ENCODE peak calls at places on chromosomes 16 and 17, in seven cellular contexts. A is GM23338, F is transverse colon, I is suprapubic skin, Y is vagina, G is breast epithelium, Q is K562. H is an unnamed sample. For H3K27me3 and H3K4me1, the result is how much of the 10 kb centered on the place peaks cover.

GRCh38 chr16:16096161-16096857 is 127.0 kb downstream of the ABCC6 start:
- DNase-seq in G (no peak), F (peak), A (peak), Y (no peak), I (no peak), Q (no peak), H (no peak)

GRCh38 chr17:3688852-3689261 is 7.1 kb downstream of the P2RX5 start:
- DNase-seq in A (no peak), F (no peak), Y (no peak), I (no peak), Q (no peak), G (no peak), H (no peak)

GRCh38 chr17:61814485-61814884 is 48.8 kb downstream of the BRIP1 start:
- DNase-seq in A (no peak), Y (no peak), I (no peak), Q (no peak), G (no peak), F (no peak), H (no peak)

GRCh38 chr16:21301895-21302291 is 23.8 kb upstream of the CRYM start:
- DNase-seq in I (no peak), G (no peak), Q (no peak), Y (no peak), F (no peak), A (no peak), H (no peak)

GRCh38 chr17:58565389-58566311 is 51.2 kb upstream of the MTMR4 start:
- DNase-seq in I (no peak), F (no peak), G (no peak), Q (no peak), A (peak), Y (no peak), H (no peak)

GRCh38 chr16:71311553-71312158 is 22.5 kb upstream of the CMTR2 start:
- DNase-seq in Q (peak), A (peak), G (no peak), F (no peak), Y (no peak), I (no peak), H (no peak)

GRCh38 chr16:30076276-30076791 is 540 bp downstream of the PPP4C start:
- DNase-seq in Q (no peak), I (no peak), F (peak), Y (no peak), A (no peak), G (no peak), H (no peak)

GRCh38 chr17:42655528-42655927 is 3.6 kb upstream of the TUBG2 start:
- DNase-seq in G (no peak), A (no peak), F (no peak), Y (no peak), I (no peak), Q (no peak), H (no peak)

GRCh38 chr16:81715358-81716196 is 63.5 kb upstream of the PLCG2 start:
- DNase-seq in A (no peak), F (no peak), Y (no peak), G (no peak), I (no peak), Q (no peak), H (no peak)

GRCh38 chr17:48593840-48594411 is 347 bp upstream of the HOXB5 start:
- DNase-seq in Y (no peak), A (peak), G (peak), I (no peak), F (peak), Q (peak), H (peak)

GRCh38 chr17:30961213-30962188 is 9.3 kb upstream of the RNF135 start:
- DNase-seq in I (peak), Y (no peak), Q (no peak), A (peak), F (no peak), G (no peak), H (peak)

GRCh38 chr16:77585379-77585778 is 136.9 kb upstream of the NUDT7 start:
- DNase-seq in Y (no peak), G (no peak), Q (no peak), I (no peak), A (no peak), F (no peak), H (no peak)

GRCh38 chr16:81036751-81037350 is 1.2 kb downstream of the ATMIN start:
- DNase-seq in A (no peak), G (no peak), F (no peak), Y (no peak), Q (peak), I (no peak), H (no peak)

GRCh38 chr17:82959990-82960418 is 119.4 kb upstream of the METRNL start:
- DNase-seq in Q (no peak), A (no peak), F (no peak), G (peak), Y (no peak), I (peak), H (peak)

GRCh38 chr16:16956376-16956775 is 514.4 kb downstream of the XYLT1 start:
- DNase-seq in Q (no peak), I (no peak), F (no peak), A (no peak), Y (no peak), G (no peak), H (no peak)

GRCh38 chr16:73019456-73020362 is 28.2 kb downstream of the ZFHX3 start:
- DNase-seq in A (no peak), Q (peak), I (no peak), F (no peak), G (no peak), Y (no peak), H (no peak)

GRCh38 chr17:13031718-13032350 is 14.0 kb upstream of the ELAC2 start:
- DNase-seq in A (peak), I (no peak), Y (no peak), G (no peak), F (peak), Q (peak), H (peak)

GRCh38 chr16:86396918-86397317 is 113.4 kb upstream of the FOXF1 start:
- DNase-seq in G (no peak), Y (no peak), I (no peak), F (peak), A (no peak), Q (no peak), H (no peak)

GRCh38 chr17:43759836-43760235 is 1.2 kb upstream of the SOST start:
- DNase-seq in G (no peak), Y (no peak), I (no peak), Q (no peak), A (no peak), F (no peak), H (no peak)

GRCh38 chr17:55496094-55496881 is 15.0 kb downstream of the SMIM36 start:
- DNase-seq in F (peak), Q (peak), A (no peak), Y (no peak), I (no peak), G (no peak), H (no peak)

GRCh38 chr16:85490971-85491771 is 122.0 kb upstream of the GSE1 start:
- DNase-seq in Q (peak), Y (no peak), F (peak), G (no peak), I (no peak), A (peak), H (peak)

GRCh38 chr17:13727441-13728171 is 125.9 kb upstream of the HS3ST3A1 start:
- DNase-seq in A (no peak), Y (no peak), I (no peak), Q (no peak), F (no peak), G (no peak), H (no peak)

GRCh38 chr16:85072947-85073346 is 39.3 kb downstream of the CIBAR2 start:
- DNase-seq in Q (no peak), A (no peak), F (no peak), Y (no peak), G (no peak), I (no peak), H (no peak)

GRCh38 chr16:73060216-73060615 is 12.3 kb upstream of the ZFHX3 start:
- DNase-seq in Y (no peak), G (no peak), I (no peak), A (peak), F (no peak), Q (no peak), H (no peak)

GRCh38 chr16:22008215-22009142 is 568 bp downstream of the MOSMO start:
- DNase-seq in I (no peak), Q (peak), F (peak), A (peak), Y (no peak), G (no peak), H (no peak)

GRCh38 chr17:73404246-73404645 is 92.4 kb upstream of the CDC42EP4 start:
- DNase-seq in Y (no peak), F (no peak), Q (no peak), G (no peak), I (no peak), A (no peak), H (no peak)

GRCh38 chr17:1375615-1376014 is 24.4 kb downstream of the YWHAE start:
- DNase-seq in Q (no peak), Y (no peak), A (no peak), F (no peak), G (no peak), I (no peak), H (no peak)

GRCh38 chr17:64785050-64785449 is 122.9 kb upstream of the SMURF2 start:
- DNase-seq in I (peak), F (no peak), Y (peak), G (no peak), Q (no peak), A (no peak), H (no peak)

GRCh38 chr17:330993-331701 is 21.5 kb downstream of the RPH3AL start:
- DNase-seq in F (peak), A (no peak), G (no peak), I (no peak), Y (no peak), Q (no peak), H (no peak)

GRCh38 chr16:82995286-82995926 is 368.6 kb downstream of the CDH13 start:
- DNase-seq in Y (no peak), F (no peak), G (no peak), I (no peak), A (no peak), Q (no peak), H (no peak)

GRCh38 chr16:80317132-80318098 is 223.4 kb upstream of the DYNLRB2 start:
- DNase-seq in A (peak), I (no peak), F (no peak), Y (no peak), G (no peak), Q (peak), H (no peak)

GRCh38 chr17:60089097-60089844 is 10.6 kb upstream of the HEATR6 start:
- DNase-seq in Q (peak), G (no peak), I (no peak), F (no peak), A (no peak), Y (no peak), H (no peak)

GRCh38 chr17:57294629-57295501 is 38.5 kb downstream of the MSI2 start:
- DNase-seq in I (no peak), Y (no peak), A (peak), G (no peak), F (no peak), Q (peak), H (no peak)

GRCh38 chr16:85544668-85545067 is 68.5 kb upstream of the GSE1 start:
- DNase-seq in A (no peak), G (no peak), F (no peak), Y (no peak), I (no peak), Q (no peak), H (no peak)

GRCh38 chr16:57675752-57676623 is 7.9 kb downstream of the ADGRG3 start:
- DNase-seq in Q (peak), F (no peak), A (peak), Y (no peak), G (no peak), I (no peak), H (no peak)

GRCh38 chr17:78806451-78806850 is 24.4 kb upstream of the CYTH1 start:
- DNase-seq in I (no peak), Y (no peak), A (no peak), F (no peak), Q (no peak), G (no peak), H (no peak)

GRCh38 chr17:35167666-35168065 is 20.0 kb downstream of the UNC45B start:
- DNase-seq in G (no peak), I (no peak), Q (no peak), A (no peak), Y (no peak), F (no peak), H (no peak)

GRCh38 chr17:82668631-82669099 is 20.4 kb upstream of the WDR45B start:
- DNase-seq in A (peak), G (no peak), Q (peak), F (peak), I (no peak), Y (no peak), H (peak)

GRCh38 chr16:86455609-86456008 is 54.7 kb upstream of the FOXF1 start:
- DNase-seq in I (no peak), G (no peak), A (no peak), Y (no peak), F (no peak), Q (no peak), H (no peak)

GRCh38 chr17:79827179-79827578 is 12.1 kb downstream of the CBX4 start:
- DNase-seq in Y (no peak), A (no peak), I (no peak), F (no peak), G (no peak), Q (peak), H (no peak)
- H3K27me3 ChIP-seq in Y (under half), A (half or more), I (under half), F (under half), G (under half), Q (under half), H (under half)

GRCh38 chr17:81423698-81424071 is 28.4 kb downstream of the BAHCC1 start:
- DNase-seq in A (no peak), G (no peak), I (no peak), F (no peak), Y (no peak), Q (no peak), H (no peak)
- H3K4me1 ChIP-seq in A (under half), G (under half), I (half or more), F (half or more), Y (half or more), Q (under half), H (half or more)

GRCh38 chr16:65546353-65546791 is 424.5 kb upstream of the CDH11 start:
- DNase-seq in Q (no peak), A (no peak), F (no peak), Y (no peak), G (no peak), I (no peak), H (no peak)
- TF ChIP-seq POLR2AphosphoS5 in Q (no peak), A (no peak), F (no peak), Y (no peak), G (no peak), I (no peak), H (no peak)

GRCh38 chr16:89001117-89002027 is 24.4 kb upstream of the CBFA2T3 start:
- DNase-seq in A (peak), G (no peak), F (no peak), Y (no peak), I (no peak), Q (no peak), H (no peak)

GRCh38 chr16:89005201-89006035 is 28.4 kb upstream of the CBFA2T3 start:
- DNase-seq in I (no peak), Q (no peak), A (no peak), G (no peak), F (no peak), Y (no peak), H (no peak)

GRCh38 chr16:89004209-89004831 is 27.3 kb upstream of the CBFA2T3 start:
- DNase-seq in Q (peak), F (no peak), I (no peak), G (no peak), A (no peak), Y (no peak), H (no peak)

GRCh38 chr16:89003831-89004208 is 26.8 kb upstream of the CBFA2T3 start:
- DNase-seq in G (no peak), I (no peak), Q (peak), A (no peak), F (no peak), Y (no peak), H (no peak)

GRCh38 chr16:89002851-89003830 is 26.1 kb upstream of the CBFA2T3 start:
- DNase-seq in F (no peak), Q (peak), G (no peak), Y (no peak), I (no peak), A (no peak), H (no peak)
- H3K27me3 ChIP-seq in F (under half), Q (under half), G (half or more), Y (under half), I (half or more), A (under half), H (under half)

GRCh38 chr17:76676629-76677028 is 33.1 kb upstream of the ST6GALNAC1 start:
- DNase-seq in Q (no peak), A (no peak), F (no peak), G (no peak), Y (no peak), I (no peak), H (no peak)

GRCh38 chr17:76679242-76679641 is 31.5 kb downstream of the MXRA7 start:
- DNase-seq in G (no peak), Y (no peak), Q (no peak), F (no peak), I (no peak), A (no peak), H (no peak)

GRCh38 chr17:76675648-76676047 is 32.1 kb upstream of the ST6GALNAC1 start:
- DNase-seq in G (no peak), F (no peak), I (no peak), Y (no peak), Q (no peak), A (no peak), H (no peak)

GRCh38 chr17:76677406-76677805 is 33.4 kb downstream of the MXRA7 start:
- DNase-seq in Q (no peak), Y (no peak), A (no peak), I (no peak), G (no peak), F (no peak), H (no peak)

GRCh38 chr17:76678330-76678729 is 32.4 kb downstream of the MXRA7 start:
- DNase-seq in A (no peak), Q (no peak), F (peak), I (no peak), Y (no peak), G (no peak), H (no peak)
- H3K4me1 ChIP-seq in A (under half), Q (under half), F (under half), I (under half), Y (under half), G (under half), H (under half)

GRCh38 chr16:78970650-78971049 is 629.9 kb downstream of the MAF start:
- DNase-seq in F (no peak), A (no peak), I (no peak), Y (no peak), Q (no peak), G (no peak), H (no peak)

GRCh38 chr16:78967948-78968347 is 632.6 kb downstream of the MAF start:
- DNase-seq in I (no peak), A (no peak), G (no peak), Y (no peak), F (no peak), Q (no peak), H (no peak)

GRCh38 chr16:78976212-78976611 is 624.3 kb downstream of the MAF start:
- DNase-seq in G (no peak), Y (no peak), A (no peak), I (no peak), Q (no peak), F (no peak), H (no peak)

GRCh38 chr16:78973041-78973440 is 627.5 kb downstream of the MAF start:
- DNase-seq in I (no peak), Q (no peak), Y (no peak), G (no peak), F (no peak), A (no peak), H (no peak)
- TF ChIP-seq POLR2AphosphoS5 in I (no peak), Q (no peak), Y (no peak), G (no peak), F (no peak), A (no peak), H (no peak)

GRCh38 chr17:38596651-38597050 is 9.1 kb downstream of the SRCIN1 start:
- DNase-seq in Q (no peak), G (no peak), I (no peak), A (no peak), Y (no peak), F (no peak), H (no peak)
- H3K27me3 ChIP-seq in Q (under half), G (under half), I (half or more), A (under half), Y (under half), F (under half), H (under half)